ENCODE peak calls at places on chromosomes 7 and 10, in eight cellular contexts. S is AG10803, U is GM04504, V is astrocyte of the spinal cord, X is activated B cell treated with CpG ODN at 0.5 μM for 24 hours, C is fibroblast of pulmonary artery, R is putamen, Q is NCI-H1105. K is an unnamed sample.

GRCh38 chr10:76356557-76356956 is 925.1 kb downstream of the LRMDA start:
- DNase-seq in S (no peak), U (no peak), V (no peak), X (no peak), C (no peak), R (no peak), Q (no peak), K (no peak)

GRCh38 chr7:144656960-144657359 is 178.9 kb downstream of the TPK1 start:
- DNase-seq in S (no peak), U (no peak), V (no peak), X (no peak), C (no peak), R (no peak), Q (no peak), K (no peak)

GRCh38 chr7:25900887-25901286 is 251.1 kb upstream of the NFE2L3 start:
- DNase-seq in S (no peak), U (no peak), V (no peak), X (no peak), C (no peak), R (no peak), Q (no peak), K (no peak)

GRCh38 chr10:95314519-95314918 is 23.7 kb upstream of the PDLIM1 start:
- DNase-seq in S (no peak), U (no peak), V (no peak), X (no peak), C (no peak), R (no peak), Q (no peak), K (no peak)

GRCh38 chr10:126092806-126093205 is 196.4 kb downstream of the FANK1 start:
- DNase-seq in S (peak), U (no peak), V (peak), X (no peak), C (peak), R (no peak), Q (no peak), K (no peak)

GRCh38 chr7:2954433-2954853 is 89.2 kb downstream of the CARD11 start:
- DNase-seq in S (no peak), U (no peak), V (no peak), X (no peak), C (no peak), R (no peak), Q (no peak), K (no peak)

GRCh38 chr7:139589474-139589873 is 66.0 kb downstream of the CLEC2L start:
- DNase-seq in S (no peak), U (no peak), V (no peak), X (no peak), C (peak), R (peak), Q (no peak), K (no peak)

GRCh38 chr10:79056361-79056735 is 12.4 kb upstream of the ZMIZ1 start:
- DNase-seq in S (no peak), U (no peak), V (no peak), X (no peak), C (no peak), R (no peak), Q (no peak), K (no peak)

GRCh38 chr7:16847381-16847860 is 34.4 kb downstream of the AGR3 start:
- DNase-seq in S (peak), U (no peak), V (peak), X (no peak), C (peak), R (no peak), Q (no peak), K (no peak)

GRCh38 chr10:21078410-21079329 is 181.6 kb upstream of the NEBL start:
- DNase-seq in S (peak), U (peak), V (peak), X (no peak), C (peak), R (peak), Q (peak), K (peak)

GRCh38 chr10:97875391-97875790 is 25.7 kb downstream of the GOLGA7B start:
- DNase-seq in S (peak), U (no peak), V (no peak), X (no peak), C (no peak), R (no peak), Q (no peak), K (no peak)

GRCh38 chr10:92615515-92615914 is 22.6 kb downstream of the KIF11 start:
- DNase-seq in S (no peak), U (no peak), V (no peak), X (no peak), C (no peak), R (no peak), Q (no peak), K (no peak)

GRCh38 chr10:75073442-75073841 is 38.0 kb upstream of the SAMD8 start:
- DNase-seq in S (no peak), U (no peak), V (no peak), X (no peak), C (no peak), R (no peak), Q (no peak), K (no peak)

K was measured in AG04450.